ENCODE peak calls at places on chromosomes 12 and 14, in seven cellular contexts. Y is fibroblast of lung, J is right atrium auricular region, C is mammary epithelial cell, D is body of pancreas, O is GM12878, A is left ventricle myocardium inferior. K is an unnamed sample.

GRCh38 chr12:5499566-5500325 is 67.8 kb downstream of the NTF3 start:
- DNase-seq in Y (peak), J (no peak), C (no peak), D (no peak), O (no peak), A (no peak), K (no peak)

GRCh38 chr12:112418248-112418595 is 525 bp upstream of the PTPN11 start:
- DNase-seq in Y (no peak), J (no peak), C (no peak), D (no peak), O (no peak), A (no peak), K (no peak)

GRCh38 chr12:130634866-130635265 is 81.2 kb downstream of the RIMBP2 start:
- DNase-seq in Y (no peak), J (no peak), C (no peak), D (no peak), O (no peak), A (no peak), K (no peak)

GRCh38 chr14:35438910-35439713 is 34.6 kb upstream of the NFKBIA start:
- DNase-seq in Y (no peak), J (no peak), C (no peak), D (no peak), O (peak), A (no peak), K (peak)

GRCh38 chr14:32478027-32478426 is 148.9 kb downstream of the AKAP6 start:
- DNase-seq in Y (peak), J (no peak), C (peak), D (no peak), O (no peak), A (no peak), K (no peak)

GRCh38 chr12:2856051-2856450 is 788 bp downstream of the TEX52 start:
- DNase-seq in Y (no peak), J (no peak), C (no peak), D (no peak), O (no peak), A (no peak), K (no peak)

GRCh38 chr14:105149146-105149781 is 19.3 kb downstream of the JAG2 start:
- DNase-seq in Y (no peak), J (no peak), C (no peak), D (no peak), O (no peak), A (peak), K (no peak)

GRCh38 chr12:82057770-82058169 is 298.6 kb upstream of the PPFIA2 start:
- DNase-seq in Y (peak), J (no peak), C (peak), D (no peak), O (no peak), A (no peak), K (peak)

GRCh38 chr12:117484901-117485300 is 123.5 kb upstream of the NOS1 start:
- DNase-seq in Y (no peak), J (no peak), C (no peak), D (no peak), O (no peak), A (no peak), K (no peak)

GRCh38 chr12:44972746-44973421 is 78.0 kb downstream of the DBX2 start:
- DNase-seq in Y (peak), J (no peak), C (peak), D (no peak), O (no peak), A (no peak), K (peak)

GRCh38 chr12:124323771-124324530 is 29.1 kb downstream of the RFLNA start:
- DNase-seq in Y (peak), J (no peak), C (no peak), D (no peak), O (no peak), A (no peak), K (no peak)

GRCh38 chr14:105069554-105069886 is 4.3 kb upstream of the GPR132 start:
- DNase-seq in Y (no peak), J (no peak), C (no peak), D (no peak), O (no peak), A (no peak), K (no peak)

DNA sequence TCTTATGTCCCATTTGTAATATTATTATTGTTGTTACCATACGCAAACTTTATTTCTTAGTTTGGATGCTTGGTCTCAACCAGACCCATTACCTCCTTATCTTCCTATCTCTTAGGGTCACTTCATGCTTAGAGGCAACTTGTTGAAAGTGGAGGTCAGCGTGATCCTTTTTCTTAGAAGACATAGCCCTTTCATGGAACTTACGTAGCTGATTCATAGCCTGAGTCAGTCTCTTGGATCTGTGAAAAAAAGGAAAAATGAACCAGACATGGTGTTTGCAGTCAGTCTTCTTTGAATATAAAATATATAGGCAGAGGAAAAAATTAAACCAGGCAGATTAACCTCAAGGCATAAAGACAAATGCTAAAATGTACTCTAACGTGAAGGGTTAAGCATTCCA is 613.7 kb downstream of the DIO2 start:
- DNase-seq in Y (peak), J (no peak), C (no peak), D (no peak), O (no peak), A (no peak), K (no peak)
- H3K27ac ChIP-seq in Y (no peak), J (no peak), C (no peak), D (no peak), O (no peak), A (no peak), K (no peak)

GRCh38 chr12:66903782-66904396 is 225.0 kb upstream of the GRIP1 start:
- DNase-seq in Y (no peak), J (no peak), C (no peak), D (no peak), O (no peak), A (no peak), K (peak)
- TF ChIP-seq CTCF in Y (no peak), J (no peak), C (peak), D (no peak), O (no peak), A (no peak), K (no peak)

GRCh38 chr12:92183575-92183974 is 37.9 kb upstream of the BTG1 start:
- DNase-seq in Y (no peak), J (no peak), C (no peak), D (no peak), O (no peak), A (no peak), K (no peak)

GRCh38 chr12:92186038-92186470 is 40.4 kb upstream of the BTG1 start:
- DNase-seq in Y (no peak), J (no peak), C (no peak), D (no peak), O (no peak), A (no peak), K (no peak)

GRCh38 chr12:92188517-92189188 is 43.0 kb upstream of the BTG1 start:
- DNase-seq in Y (no peak), J (no peak), C (no peak), D (no peak), O (no peak), A (no peak), K (no peak)

GRCh38 chr12:92185052-92185451 is 39.4 kb upstream of the BTG1 start:
- DNase-seq in Y (no peak), J (no peak), C (no peak), D (no peak), O (peak), A (no peak), K (no peak)
- H3K27ac ChIP-seq in Y (no peak), J (no peak), C (no peak), D (no peak), O (peak), A (no peak), K (no peak)

GRCh38 chr12:52327086-52327829 is 6.1 kb upstream of the KRT83 start:
- DNase-seq in Y (peak), J (peak), C (peak), D (peak), O (peak), A (peak), K (peak)
- TF ChIP-seq CTCF in Y (peak), J (peak), C (peak), D (peak), O (peak), A (peak), K (peak)

GRCh38 chr12:65949986-65950385 is 125.7 kb downstream of the HMGA2 start:
- DNase-seq in Y (no peak), J (no peak), C (peak), D (no peak), O (no peak), A (no peak), K (no peak)

GRCh38 chr12:65951697-65952096 is 127.4 kb downstream of the HMGA2 start:
- DNase-seq in Y (no peak), J (no peak), C (no peak), D (no peak), O (no peak), A (no peak), K (no peak)

GRCh38 chr12:65948320-65949008 is 124.2 kb downstream of the HMGA2 start:
- DNase-seq in Y (peak), J (no peak), C (peak), D (peak), O (no peak), A (peak), K (peak)

GRCh38 chr12:65946821-65947220 is 122.5 kb downstream of the HMGA2 start:
- DNase-seq in Y (peak), J (no peak), C (no peak), D (no peak), O (no peak), A (no peak), K (no peak)

GRCh38 chr12:65949009-65949623 is 124.8 kb downstream of the HMGA2 start:
- DNase-seq in Y (no peak), J (no peak), C (no peak), D (no peak), O (no peak), A (no peak), K (no peak)
- H3K27ac ChIP-seq in Y (peak), J (no peak), C (peak), D (peak), O (no peak), A (peak), K (peak)

DNA sequence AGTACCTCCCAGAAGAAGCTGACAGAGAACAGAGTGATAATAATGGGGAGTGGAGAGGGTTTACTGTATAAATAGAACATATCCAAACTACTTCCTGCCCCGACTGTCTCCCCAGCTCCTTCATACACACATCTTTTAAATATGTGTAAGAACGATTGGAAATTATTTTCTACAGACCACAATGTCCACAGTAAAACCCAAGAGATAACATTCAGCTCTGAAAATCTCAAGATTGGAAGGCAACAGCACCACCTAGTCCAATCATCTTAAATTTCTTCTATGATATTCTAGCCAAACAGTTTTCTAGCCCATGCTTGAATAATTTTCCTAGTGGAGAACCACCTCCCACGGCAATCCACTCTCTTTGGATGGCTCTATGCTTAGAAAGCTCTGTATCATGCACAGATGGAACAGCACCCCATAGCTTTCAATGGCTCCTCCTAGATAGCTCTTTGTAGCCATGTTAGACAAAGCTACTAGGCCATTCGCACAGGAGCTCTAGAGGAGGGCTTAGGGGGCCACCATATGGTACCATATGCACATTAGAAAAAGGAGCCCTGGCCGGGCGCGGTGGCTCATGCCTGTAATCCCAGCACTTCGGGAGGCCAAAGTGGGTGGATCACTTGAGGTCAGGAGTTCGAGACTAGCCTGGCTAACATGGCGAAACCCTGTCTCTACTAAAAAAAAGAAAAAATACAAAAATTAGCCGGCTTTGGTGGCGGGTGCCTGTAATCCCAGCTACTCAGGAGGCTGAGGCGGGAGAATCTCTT is 18.1 kb downstream of the VDR start:
- DNase-seq in Y (peak), J (no peak), C (no peak), D (no peak), O (no peak), A (no peak), K (no peak)
- TF ChIP-seq CTCF in Y (peak), J (no peak), C (no peak), D (no peak), O (peak), A (no peak), K (no peak)

DNA sequence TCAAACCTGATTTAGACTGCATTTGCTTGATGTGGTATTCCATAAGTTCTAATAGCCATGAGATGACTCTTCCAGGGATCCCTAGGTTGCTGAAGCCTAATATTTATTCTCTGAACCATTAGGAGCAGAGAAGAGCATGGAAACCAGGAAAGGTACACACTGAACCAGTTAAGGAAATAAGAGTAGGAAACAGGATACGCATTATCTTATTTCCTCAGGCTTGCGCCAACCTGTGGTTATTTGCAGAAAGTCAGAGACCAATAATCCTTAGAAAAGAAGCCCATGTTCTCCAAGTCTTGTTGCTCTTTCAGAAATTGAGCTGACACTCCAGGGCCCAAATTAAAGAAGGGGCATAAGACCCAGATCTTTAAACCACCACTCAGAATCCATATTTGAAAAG is 41.8 kb upstream of the SMUG1 start:
- DNase-seq in Y (no peak), J (no peak), C (no peak), D (no peak), O (no peak), A (no peak), K (no peak)
- H3K27ac ChIP-seq in Y (peak), J (peak), C (no peak), D (no peak), O (no peak), A (peak), K (no peak)

DNA sequence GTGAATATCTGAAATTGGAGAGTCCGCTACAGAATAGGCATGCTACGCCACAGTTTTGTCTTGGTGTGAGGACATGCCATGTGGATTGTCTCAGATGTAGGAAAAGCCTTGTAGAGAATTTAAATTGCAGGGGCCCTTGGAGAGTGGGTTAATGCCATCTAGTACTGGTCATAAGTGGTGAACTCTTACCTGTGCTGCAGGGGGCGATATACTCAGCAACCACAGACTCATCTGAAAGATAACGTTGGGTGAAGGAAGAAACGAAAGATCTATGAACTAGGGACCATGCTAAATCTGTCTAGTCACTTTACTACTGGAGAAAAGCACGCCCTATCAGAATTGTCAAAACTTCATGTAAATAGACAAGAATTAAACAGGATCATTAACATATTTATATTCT is 33.7 kb upstream of the A2M start:
- DNase-seq in Y (no peak), J (no peak), C (no peak), D (no peak), O (no peak), A (no peak), K (no peak)
- TF ChIP-seq CTCF in Y (no peak), J (no peak), C (peak), D (no peak), O (no peak), A (no peak), K (no peak)

GRCh38 chr14:55349565-55349964 is 62.1 kb downstream of the ATG14 start:
- DNase-seq in Y (no peak), J (no peak), C (no peak), D (no peak), O (no peak), A (no peak), K (no peak)
- H3K27ac ChIP-seq in Y (no peak), J (no peak), C (no peak), D (no peak), O (no peak), A (no peak), K (no peak)

K was measured in RWPE1.